ENCODE peak calls at places on chromosomes 3 and 15, in seven cellular contexts. V, Y, X, O, Q, F and P are unnamed samples.

GRCh38 chr3:11919390-11919789 is 72.7 kb upstream of the TAMM41 start:
- DNase-seq in V (no peak), Y (no peak), X (no peak), O (peak), Q (no peak), F (no peak), P (no peak)

GRCh38 chr3:59451041-59451763 is 401.4 kb upstream of the CFAP20DC start:
- DNase-seq in V (no peak), Y (no peak), X (no peak), O (no peak), Q (no peak), F (no peak), P (no peak)

GRCh38 chr3:118882353-118882947 is 152.2 kb downstream of the IGSF11 start:
- DNase-seq in V (peak), Y (peak), X (no peak), O (peak), Q (peak), F (peak), P (no peak)

GRCh38 chr15:55884223-55884622 is 109.2 kb downstream of the NEDD4 start:
- DNase-seq in V (no peak), Y (no peak), X (no peak), O (no peak), Q (no peak), F (peak), P (no peak)

GRCh38 chr3:134601539-134602439 is 49.0 kb downstream of the KY start:
- DNase-seq in V (peak), Y (no peak), X (peak), O (no peak), Q (peak), F (peak), P (no peak)

GRCh38 chr3:56363720-56364119 is 104.5 kb downstream of the ERC2 start:
- DNase-seq in V (no peak), Y (no peak), X (no peak), O (no peak), Q (no peak), F (no peak), P (no peak)

GRCh38 chr15:78951841-78952238 is 7.0 kb upstream of the CTSH start:
- DNase-seq in V (no peak), Y (no peak), X (no peak), O (peak), Q (no peak), F (peak), P (no peak)

GRCh38 chr15:89908226-89908625 is 4.5 kb downstream of the ARPIN start:
- DNase-seq in V (no peak), Y (no peak), X (no peak), O (no peak), Q (no peak), F (no peak), P (no peak)

GRCh38 chr3:31620656-31621055 is 87.9 kb downstream of the STT3B start:
- DNase-seq in V (no peak), Y (no peak), X (no peak), O (no peak), Q (no peak), F (no peak), P (no peak)

GRCh38 chr3:43953814-43954241 is 263.1 kb downstream of the ABHD5 start:
- DNase-seq in V (peak), Y (no peak), X (no peak), O (no peak), Q (no peak), F (peak), P (no peak)

GRCh38 chr3:124859025-124859424 is 28.1 kb downstream of the ITGB5 start:
- DNase-seq in V (peak), Y (peak), X (no peak), O (no peak), Q (no peak), F (peak), P (no peak)

GRCh38 chr3:45218578-45219390 is 7.3 kb downstream of the TMEM158 start:
- DNase-seq in V (peak), Y (no peak), X (no peak), O (no peak), Q (no peak), F (peak), P (no peak)

GRCh38 chr15:55224892-55225291 is 28.2 kb upstream of the RSL24D1 start:
- DNase-seq in V (no peak), Y (no peak), X (no peak), O (no peak), Q (no peak), F (no peak), P (no peak)

GRCh38 chr3:104885214-104885814 is 481.4 kb upstream of the ALCAM start:
- DNase-seq in V (no peak), Y (no peak), X (no peak), O (no peak), Q (no peak), F (no peak), P (no peak)

GRCh38 chr3:113436794-113437193 is 4.5 kb downstream of the CFAP44 start:
- DNase-seq in V (peak), Y (no peak), X (no peak), O (no peak), Q (no peak), F (peak), P (no peak)

GRCh38 chr3:29950232-29950631 is 656.2 kb upstream of the TGFBR2 start:
- DNase-seq in V (no peak), Y (no peak), X (no peak), O (no peak), Q (no peak), F (no peak), P (no peak)

GRCh38 chr3:197458179-197458707 is 97.5 kb downstream of the BDH1 start:
- DNase-seq in V (no peak), Y (no peak), X (peak), O (peak), Q (no peak), F (no peak), P (no peak)

GRCh38 chr3:57892423-57892822 is 115.8 kb upstream of the FLNB start:
- DNase-seq in V (peak), Y (no peak), X (no peak), O (no peak), Q (no peak), F (peak), P (no peak)

GRCh38 chr15:98528056-98528725 is 120.1 kb upstream of the IGF1R start:
- DNase-seq in V (no peak), Y (no peak), X (no peak), O (no peak), Q (no peak), F (no peak), P (no peak)

GRCh38 chr15:66702770-66703539 is 919 bp downstream of the SMAD6 start:
- DNase-seq in V (no peak), Y (no peak), X (peak), O (peak), Q (no peak), F (peak), P (no peak)

GRCh38 chr15:73228128-73228646 is 140.6 kb downstream of the HCN4 start:
- DNase-seq in V (no peak), Y (no peak), X (no peak), O (no peak), Q (no peak), F (no peak), P (no peak)

GRCh38 chr15:73233623-73234022 is 135.1 kb downstream of the HCN4 start:
- DNase-seq in V (no peak), Y (no peak), X (no peak), O (no peak), Q (no peak), F (peak), P (no peak)

GRCh38 chr15:73232771-73233170 is 136.0 kb downstream of the HCN4 start:
- DNase-seq in V (no peak), Y (no peak), X (no peak), O (no peak), Q (no peak), F (no peak), P (no peak)

GRCh38 chr15:73227433-73228056 is 141.2 kb downstream of the HCN4 start:
- DNase-seq in V (no peak), Y (no peak), X (no peak), O (no peak), Q (no peak), F (no peak), P (no peak)

DNA sequence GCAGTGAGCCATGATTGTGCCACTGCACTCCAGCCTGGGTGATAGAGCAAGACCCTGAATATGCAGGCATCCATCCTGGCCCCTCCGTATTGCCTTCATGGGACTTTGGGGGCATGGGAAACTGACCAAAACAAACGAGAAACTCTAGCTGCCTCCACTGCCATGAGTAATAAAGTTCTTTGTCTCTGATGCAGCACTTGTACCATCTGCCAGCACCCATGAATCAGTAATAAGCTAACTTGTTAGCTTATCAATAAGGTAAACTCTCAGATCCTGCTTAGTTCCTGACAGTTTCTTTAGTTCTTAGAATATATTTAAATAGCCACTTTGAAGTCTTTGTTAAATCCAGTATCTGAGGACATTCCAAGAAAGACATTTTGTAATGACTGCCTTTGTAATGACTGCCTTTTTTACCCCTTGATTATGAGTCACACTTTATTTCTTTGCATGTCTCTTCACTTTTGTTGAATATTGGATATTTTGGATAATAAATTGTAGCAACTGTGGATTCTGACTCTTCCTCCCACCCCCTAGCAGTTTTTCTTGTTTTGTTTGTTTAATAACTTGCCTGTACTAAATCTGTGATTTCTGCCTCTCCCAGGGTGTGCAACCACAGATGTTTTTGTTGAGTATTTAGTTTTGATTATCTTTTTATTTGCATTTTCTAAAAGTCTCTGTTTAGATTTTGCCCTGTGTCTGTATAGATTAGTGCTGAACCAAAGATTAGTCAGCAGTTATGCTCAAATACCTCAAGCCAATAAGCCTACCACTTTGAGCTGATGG is 136.9 kb downstream of the HCN4 start:
- DNase-seq in V (no peak), Y (no peak), X (no peak), O (no peak), Q (no peak), F (no peak), P (no peak)
- H3K27ac ChIP-seq in V (no peak), Y (no peak), X (no peak), O (no peak), Q (no peak), F (no peak), P (no peak)

DNA sequence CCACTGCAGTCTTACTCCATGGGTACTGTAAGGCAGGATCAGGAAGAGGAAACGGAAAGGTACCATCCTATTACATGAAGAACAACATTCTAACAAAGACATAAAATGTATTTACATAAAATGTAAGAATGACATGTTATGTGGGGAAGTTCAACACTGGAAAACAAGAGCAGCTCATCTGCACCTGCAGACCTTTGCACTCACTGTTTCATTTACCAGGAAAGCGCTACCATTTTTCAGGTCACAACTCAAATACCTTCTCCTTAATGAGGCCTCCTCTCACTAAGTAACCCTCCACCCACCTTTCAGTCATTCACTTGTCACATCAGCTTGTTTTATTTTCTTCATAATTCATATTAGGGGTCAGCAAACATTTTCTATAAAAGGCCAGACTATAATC is 2.6 kb downstream of the TMCC1 start:
- DNase-seq in V (no peak), Y (no peak), X (no peak), O (no peak), Q (no peak), F (no peak), P (no peak)
- H3K27ac ChIP-seq in V (no peak), Y (peak), X (no peak), O (no peak), Q (no peak), F (peak), P (no peak)

DNA sequence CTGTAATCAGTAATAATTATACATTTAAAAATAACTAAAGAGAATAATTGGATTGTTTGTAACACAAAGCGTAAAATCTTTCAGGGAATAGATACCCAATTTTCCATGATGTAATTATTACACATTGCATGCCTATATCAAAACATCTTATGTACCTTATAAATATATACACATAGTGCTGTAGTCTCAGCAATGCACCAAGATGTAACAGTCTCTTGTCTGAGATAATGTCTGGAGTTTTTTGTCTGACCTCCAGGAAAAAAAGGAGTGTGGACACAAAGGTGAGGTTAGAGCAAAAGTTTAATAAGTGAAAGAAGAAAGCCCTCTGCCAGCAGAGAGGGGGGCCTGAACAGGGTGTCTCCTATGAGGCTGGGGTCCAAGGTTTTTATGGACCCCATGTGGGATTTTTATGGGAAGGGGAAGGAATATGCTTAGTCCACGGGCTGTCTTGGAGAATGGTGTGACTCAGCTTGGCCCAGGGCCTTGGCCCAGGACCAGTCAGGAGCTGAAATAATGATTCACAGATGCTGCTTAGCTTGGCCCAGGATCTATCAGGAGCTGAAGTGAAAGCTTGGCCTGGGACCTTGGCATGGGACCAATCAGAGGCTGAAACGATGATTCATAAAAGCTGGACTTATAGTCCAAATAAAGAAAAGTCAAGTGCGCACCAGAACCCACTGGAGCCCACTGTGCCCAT is 545.0 kb downstream of the ZPLD1 start:
- DNase-seq in V (peak), Y (peak), X (no peak), O (peak), Q (no peak), F (peak), P (no peak)
- H3K27ac ChIP-seq in V (no peak), Y (peak), X (no peak), O (no peak), Q (no peak), F (no peak), P (no peak)

DNA sequence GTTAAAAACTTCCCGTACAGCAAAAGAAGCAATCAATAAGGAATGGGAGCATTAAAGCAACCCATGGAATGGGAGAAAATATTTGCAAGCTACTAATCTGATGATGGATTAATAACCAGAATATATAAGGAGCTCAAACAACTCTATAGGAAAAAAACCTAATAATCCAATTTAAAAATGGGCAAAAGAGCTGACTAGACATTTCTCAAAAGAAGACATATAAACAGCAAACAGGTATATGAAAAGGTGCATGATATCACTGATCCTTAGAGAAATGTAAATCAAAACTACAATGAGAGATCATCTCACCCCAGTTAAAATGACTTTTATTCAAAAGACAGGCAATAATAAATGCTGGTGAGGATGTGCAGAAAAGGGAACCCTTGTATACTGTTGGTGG is 52.7 kb upstream of the POU1F1 start:
- DNase-seq in V (no peak), Y (no peak), X (no peak), O (no peak), Q (no peak), F (no peak), P (no peak)
- H3K27ac ChIP-seq in V (no peak), Y (no peak), X (no peak), O (no peak), Q (no peak), F (no peak), P (no peak)

GRCh38 chr3:68999605-69000004 is 13.9 kb downstream of the EOGT start:
- DNase-seq in V (no peak), Y (no peak), X (no peak), O (no peak), Q (no peak), F (no peak), P (no peak)

GRCh38 chr3:69005071-69005816 is 8.2 kb downstream of the EOGT start:
- DNase-seq in V (no peak), Y (no peak), X (no peak), O (no peak), Q (no peak), F (no peak), P (no peak)

GRCh38 chr3:69006083-69006482 is 7.4 kb downstream of the EOGT start:
- DNase-seq in V (no peak), Y (no peak), X (no peak), O (no peak), Q (no peak), F (no peak), P (no peak)

GRCh38 chr3:69008980-69009379 is 4.5 kb downstream of the EOGT start:
- DNase-seq in V (no peak), Y (no peak), X (no peak), O (no peak), Q (peak), F (no peak), P (no peak)

DNA sequence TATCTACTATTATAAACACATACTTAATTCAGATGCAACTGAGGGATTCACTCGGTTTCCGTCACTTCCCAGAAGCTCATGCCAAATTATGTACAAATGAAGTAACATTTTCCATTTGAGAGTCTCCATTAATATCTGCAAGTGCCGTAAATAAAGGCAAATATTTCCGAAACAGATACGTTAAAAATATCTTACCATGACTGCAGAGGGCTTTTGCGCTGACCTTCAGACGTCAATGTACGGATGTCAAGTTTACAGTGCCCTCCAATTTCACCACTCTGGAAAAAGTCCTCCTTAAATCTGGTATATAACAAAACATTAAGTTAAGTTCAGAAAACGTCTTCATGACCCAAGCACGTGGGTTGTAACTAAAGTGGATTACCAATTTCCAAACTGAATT is 9.3 kb downstream of the EOGT start:
- DNase-seq in V (no peak), Y (no peak), X (no peak), O (no peak), Q (no peak), F (no peak), P (no peak)
- H3K27ac ChIP-seq in V (no peak), Y (no peak), X (no peak), O (no peak), Q (no peak), F (no peak), P (peak)